ENCODE peak calls at places on chromosome 14, in nine cellular contexts. I is fibroblast of lung; C is Panc1; V is RWPE2; B is psoas muscle; F is effector memory CD4-positive, alpha-beta T cell; M is transverse colon; L is right lobe of liver; Y is left ventricle myocardium inferior. K is an unnamed sample. For H3K4me1, the result is how much of the 10 kb centered on the place peaks cover.

GRCh38 chr14:71739273-71739990 is 192.8 kb upstream of the RGS6 start:
- DNase-seq in M (peak), B (no peak), I (no peak), F (no peak), C (no peak), V (no peak), L (peak), Y (no peak), K (no peak)

GRCh38 chr14:102418169-102418852 is 55.6 kb downstream of the TECPR2 start:
- DNase-seq in V (no peak), Y (no peak), C (no peak), L (no peak), B (no peak), M (no peak), F (no peak), I (no peak), K (no peak)

GRCh38 chr14:60561845-60562746 is 53.1 kb downstream of the SIX6 start:
- DNase-seq in L (no peak), C (peak), V (no peak), B (peak), F (no peak), M (peak), Y (no peak), I (peak), K (no peak)

GRCh38 chr14:54207075-54207474 is 189.7 kb upstream of the CDKN3 start:
- DNase-seq in V (no peak), I (no peak), M (no peak), B (no peak), L (no peak), C (no peak), Y (no peak), F (no peak), K (no peak)

GRCh38 chr14:25090716-25091454 is 40.9 kb upstream of the STXBP6 start:
- DNase-seq in I (no peak), V (no peak), B (no peak), F (no peak), L (no peak), M (peak), Y (no peak), C (no peak), K (no peak)

GRCh38 chr14:41225433-41225832 is 381.2 kb upstream of the LRFN5 start:
- DNase-seq in L (no peak), Y (no peak), B (no peak), C (no peak), V (no peak), F (no peak), M (no peak), I (no peak), K (no peak)

GRCh38 chr14:54572316-54572715 is 5.4 kb downstream of the SAMD4A start:
- DNase-seq in M (no peak), B (no peak), Y (no peak), I (peak), V (no peak), C (no peak), F (no peak), L (no peak), K (no peak)

GRCh38 chr14:76055330-76055729 is 69.8 kb downstream of the IFT43 start:
- DNase-seq in L (no peak), I (no peak), C (no peak), F (no peak), Y (no peak), M (no peak), B (no peak), V (no peak), K (no peak)

GRCh38 chr14:102182190-102182589 is 42.5 kb downstream of the WDR20 start:
- DNase-seq in Y (no peak), L (no peak), V (no peak), C (no peak), I (peak), B (no peak), F (no peak), M (no peak), K (no peak)

GRCh38 chr14:69079188-69079742 is 73.7 kb downstream of the DCAF5 start:
- DNase-seq in F (no peak), Y (no peak), M (no peak), V (no peak), I (peak), B (no peak), L (no peak), C (peak), K (no peak)

GRCh38 chr14:67987596-67987995 is 168.0 kb downstream of the RAD51B start:
- DNase-seq in V (no peak), M (no peak), C (no peak), L (no peak), B (no peak), F (no peak), Y (no peak), I (peak), K (no peak)

GRCh38 chr14:21525995-21526671 is at the start of gene SALL2:
- DNase-seq in V (peak), Y (peak), I (peak), C (no peak), F (peak), M (peak), B (peak), L (peak), K (peak)

GRCh38 chr14:55097894-55098560 is 31.0 kb upstream of the LGALS3 start:
- DNase-seq in M (peak), V (no peak), Y (no peak), F (no peak), C (no peak), I (no peak), L (peak), B (no peak), K (peak)

GRCh38 chr14:96816281-96816680 is 19.1 kb downstream of the VRK1 start:
- DNase-seq in V (no peak), C (no peak), L (no peak), B (no peak), M (no peak), F (no peak), I (no peak), Y (no peak), K (no peak)

GRCh38 chr14:68506645-68507405 is 286.0 kb downstream of the ZFP36L1 start:
- DNase-seq in I (no peak), C (no peak), F (no peak), L (no peak), V (no peak), Y (no peak), B (no peak), M (no peak), K (no peak)

GRCh38 chr14:32306549-32306948 is 22.5 kb upstream of the AKAP6 start:
- DNase-seq in B (no peak), Y (no peak), L (no peak), C (no peak), I (no peak), M (no peak), V (no peak), F (no peak), K (no peak)

GRCh38 chr14:30551460-30551859 is 7.5 kb upstream of the G2E3 start:
- DNase-seq in Y (no peak), F (no peak), V (no peak), B (no peak), M (no peak), I (peak), C (no peak), L (no peak), K (no peak)

GRCh38 chr14:83706555-83706954 is 1823.4 kb upstream of the FLRT2 start:
- DNase-seq in M (no peak), Y (no peak), V (no peak), I (peak), L (no peak), C (no peak), B (no peak), F (no peak), K (no peak)

GRCh38 chr14:95185033-95185432 is 27.7 kb upstream of the DICER1 start:
- DNase-seq in Y (peak), V (no peak), F (no peak), M (no peak), L (peak), I (no peak), B (no peak), C (no peak), K (no peak)

GRCh38 chr14:94062344-94062904 is 18.6 kb downstream of the DDX24 start:
- DNase-seq in B (no peak), L (no peak), Y (no peak), F (no peak), I (no peak), C (no peak), M (no peak), V (peak), K (no peak)

GRCh38 chr14:21534576-21534975 is 8.4 kb upstream of the SALL2 start:
- DNase-seq in F (no peak), L (no peak), V (no peak), C (no peak), I (no peak), B (no peak), M (no peak), Y (no peak), K (no peak)

GRCh38 chr14:28308727-28309126 is 457.9 kb upstream of the FOXG1 start:
- DNase-seq in V (no peak), C (peak), B (no peak), F (no peak), Y (no peak), L (no peak), M (no peak), I (peak), K (no peak)

GRCh38 chr14:73888971-73889370 is 2.3 kb downstream of the ZNF410 start:
- DNase-seq in F (no peak), V (no peak), I (no peak), B (no peak), C (no peak), L (no peak), Y (no peak), M (no peak), K (no peak)

GRCh38 chr14:75051556-75051899 is 261 bp upstream of the MLH3 start:
- DNase-seq in Y (no peak), B (no peak), F (no peak), M (no peak), L (no peak), C (no peak), V (no peak), I (no peak), K (no peak)

GRCh38 chr14:61330511-61330910 is 9.1 kb downstream of the PRKCH start:
- DNase-seq in C (no peak), V (no peak), I (no peak), F (no peak), M (no peak), L (no peak), Y (no peak), B (no peak), K (no peak)

GRCh38 chr14:73249564-73250316 is 12.4 kb downstream of the PAPLN start:
- DNase-seq in B (no peak), C (no peak), M (no peak), Y (no peak), V (peak), I (no peak), L (no peak), F (no peak), K (no peak)

GRCh38 chr14:23861666-23862065 is 91.9 kb upstream of the DHRS4 start:
- DNase-seq in Y (no peak), M (no peak), C (no peak), B (no peak), I (no peak), F (no peak), V (no peak), L (no peak), K (no peak)

GRCh38 chr14:58772814-58773620 is 135.3 kb downstream of the DACT1 start:
- DNase-seq in F (no peak), Y (no peak), M (no peak), V (no peak), I (no peak), C (no peak), L (no peak), B (no peak), K (no peak)

GRCh38 chr14:20578784-20579502 is 8.9 kb downstream of the RNASE11 start:
- DNase-seq in V (no peak), Y (no peak), I (no peak), C (no peak), B (no peak), F (no peak), L (no peak), M (no peak), K (no peak)

GRCh38 chr14:30669594-30669993 is 47.5 kb downstream of the SCFD1 start:
- DNase-seq in Y (no peak), B (no peak), L (no peak), M (no peak), C (no peak), V (no peak), F (no peak), I (no peak), K (no peak)

GRCh38 chr14:95043732-95044462 is 113.4 kb downstream of the DICER1 start:
- DNase-seq in C (no peak), M (no peak), L (no peak), F (no peak), I (no peak), B (no peak), Y (no peak), V (peak), K (no peak)

GRCh38 chr14:96538663-96539317 is 36.6 kb downstream of the PAPOLA start:
- DNase-seq in M (no peak), L (no peak), I (no peak), C (peak), V (no peak), F (no peak), Y (no peak), B (no peak), K (no peak)

GRCh38 chr14:85401396-85401795 is 128.5 kb upstream of the FLRT2 start:
- DNase-seq in V (no peak), C (no peak), M (no peak), Y (no peak), F (no peak), I (no peak), L (no peak), B (no peak), K (no peak)

GRCh38 chr14:100584056-100585031 is 2.9 kb downstream of the BEGAIN start:
- DNase-seq in B (peak), C (no peak), Y (peak), V (peak), I (no peak), M (no peak), F (no peak), L (no peak), K (peak)

GRCh38 chr14:45253754-45254300 is 825 bp upstream of the MIS18BP1 start:
- DNase-seq in M (peak), I (no peak), C (no peak), V (no peak), B (peak), Y (peak), L (peak), F (no peak), K (peak)

GRCh38 chr14:63759454-63759853 is 31.6 kb upstream of the SGPP1 start:
- DNase-seq in C (no peak), Y (no peak), V (no peak), M (no peak), L (no peak), F (peak), B (no peak), I (no peak), K (no peak)

GRCh38 chr14:63308723-63309317 is 9.9 kb downstream of the GPHB5 start:
- DNase-seq in B (no peak), L (no peak), V (no peak), Y (no peak), F (no peak), C (no peak), M (peak), I (peak), K (no peak)

GRCh38 chr14:95490727-95491451 is 25.6 kb downstream of the SYNE3 start:
- DNase-seq in F (no peak), M (peak), Y (peak), B (no peak), C (no peak), V (no peak), I (peak), L (no peak), K (peak)

GRCh38 chr14:59126714-59127436 is 61.6 kb upstream of the DAAM1 start:
- DNase-seq in F (peak), I (peak), L (no peak), M (no peak), Y (no peak), V (no peak), B (no peak), C (peak), K (no peak)

GRCh38 chr14:105701456-105702274 is 175.3 kb downstream of the TMEM121 start:
- DNase-seq in M (no peak), I (no peak), Y (no peak), L (no peak), F (no peak), B (no peak), C (no peak), V (peak), K (no peak)
- H3K27ac ChIP-seq in M (no peak), I (no peak), Y (no peak), L (no peak), F (no peak), B (no peak), C (no peak), V (no peak), K (no peak)

DNA sequence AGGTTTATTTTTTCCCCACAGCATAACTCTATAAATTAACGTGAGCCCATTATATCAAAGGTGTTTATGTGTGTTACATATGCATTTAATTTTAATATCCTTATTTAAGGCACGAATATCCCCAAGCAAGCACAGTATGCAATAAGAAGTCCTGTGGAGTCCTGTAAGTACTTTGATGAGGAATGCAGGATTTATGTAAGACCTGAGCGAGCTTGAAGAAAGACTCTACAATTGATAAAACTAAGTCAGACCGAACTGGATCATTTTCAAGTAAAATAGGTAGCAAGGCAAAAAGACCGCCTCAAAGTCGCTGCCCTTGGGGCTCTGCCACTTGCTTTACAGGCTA is 755 bp downstream of the SLC25A21 start:
- DNase-seq in C (no peak), F (no peak), M (no peak), I (no peak), L (no peak), Y (no peak), B (no peak), V (no peak), K (no peak)
- H3K4me3 ChIP-seq in C (peak), F (no peak), M (peak), I (peak), L (peak), Y (peak), B (peak), V (peak), K (peak)

GRCh38 chr14:56216631-56217379 is 98.6 kb downstream of the PELI2 start:
- DNase-seq in L (peak), Y (peak), F (no peak), C (no peak), M (peak), B (peak), I (peak), V (no peak), K (no peak)
- H3K4me1 ChIP-seq in L (under half), Y (half or more), F (under half), C (under half), M (half or more), B (under half), I (under half), V (under half), K (under half)

GRCh38 chr14:99564903-99565259 is 39.1 kb downstream of the CCDC85C start:
- DNase-seq in L (no peak), C (no peak), I (no peak), Y (no peak), M (no peak), B (no peak), F (no peak), V (no peak), K (no peak)

GRCh38 chr14:99563749-99564129 is 40.3 kb downstream of the CCDC85C start:
- DNase-seq in C (no peak), L (no peak), F (no peak), Y (no peak), I (no peak), V (no peak), B (no peak), M (no peak), K (no peak)

GRCh38 chr14:99565383-99565782 is 38.6 kb downstream of the CCDC85C start:
- DNase-seq in B (no peak), I (no peak), M (no peak), Y (no peak), V (no peak), L (peak), F (no peak), C (no peak), K (no peak)

GRCh38 chr14:99562848-99563748 is 40.9 kb downstream of the CCDC85C start:
- DNase-seq in B (peak), C (no peak), Y (peak), F (no peak), L (peak), V (peak), M (peak), I (peak), K (peak)

GRCh38 chr14:99564256-99564902 is 39.6 kb downstream of the CCDC85C start:
- DNase-seq in B (no peak), M (no peak), Y (peak), V (no peak), I (peak), L (peak), F (no peak), C (no peak), K (no peak)
- H3K27ac ChIP-seq in B (peak), M (peak), Y (peak), V (peak), I (no peak), L (peak), F (no peak), C (peak), K (no peak)

DNA sequence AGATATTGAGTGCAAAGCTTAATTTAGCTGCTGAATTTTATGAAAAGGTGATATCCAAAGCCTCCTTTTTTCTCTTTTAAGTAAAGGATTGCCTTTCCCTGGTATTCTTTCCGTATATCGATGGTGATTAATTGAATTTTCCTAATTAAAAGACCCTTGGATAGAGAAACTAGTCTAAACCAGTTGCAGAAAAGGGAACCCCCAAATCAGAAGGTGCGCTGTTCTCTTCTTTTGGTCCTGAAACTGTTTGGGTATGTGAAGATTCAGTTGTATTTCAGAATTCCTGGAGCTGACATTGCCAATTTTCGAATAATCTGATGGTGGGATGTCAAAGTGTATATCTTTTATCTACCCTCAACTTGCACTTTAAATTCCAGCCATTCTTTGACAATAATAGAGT is 1.9 kb downstream of the GPHN start:
- DNase-seq in V (no peak), L (no peak), B (no peak), F (no peak), I (peak), M (no peak), Y (no peak), C (no peak), K (no peak)
- H3K4me3 ChIP-seq in V (peak), L (peak), B (peak), F (no peak), I (peak), M (peak), Y (peak), C (peak), K (peak)

GRCh38 chr14:103715052-103716000 is at the start of the genes XRCC3 and ZFYVE21:
- DNase-seq in Y (peak), F (peak), M (peak), C (peak), L (peak), V (peak), I (peak), B (peak), K (peak)

GRCh38 chr14:103711516-103712431 is 3.5 kb downstream of the XRCC3 start:
- DNase-seq in L (no peak), Y (peak), B (peak), F (no peak), V (peak), I (no peak), M (peak), C (no peak), K (peak)

GRCh38 chr14:103714063-103714724 is 1.1 kb downstream of the XRCC3 start:
- DNase-seq in M (no peak), V (no peak), I (no peak), Y (no peak), L (no peak), C (no peak), B (no peak), F (no peak), K (no peak)

GRCh38 chr14:103712633-103713247 is 2.5 kb downstream of the XRCC3 start:
- DNase-seq in C (no peak), M (no peak), V (no peak), Y (peak), L (no peak), B (no peak), I (no peak), F (no peak), K (no peak)

DNA sequence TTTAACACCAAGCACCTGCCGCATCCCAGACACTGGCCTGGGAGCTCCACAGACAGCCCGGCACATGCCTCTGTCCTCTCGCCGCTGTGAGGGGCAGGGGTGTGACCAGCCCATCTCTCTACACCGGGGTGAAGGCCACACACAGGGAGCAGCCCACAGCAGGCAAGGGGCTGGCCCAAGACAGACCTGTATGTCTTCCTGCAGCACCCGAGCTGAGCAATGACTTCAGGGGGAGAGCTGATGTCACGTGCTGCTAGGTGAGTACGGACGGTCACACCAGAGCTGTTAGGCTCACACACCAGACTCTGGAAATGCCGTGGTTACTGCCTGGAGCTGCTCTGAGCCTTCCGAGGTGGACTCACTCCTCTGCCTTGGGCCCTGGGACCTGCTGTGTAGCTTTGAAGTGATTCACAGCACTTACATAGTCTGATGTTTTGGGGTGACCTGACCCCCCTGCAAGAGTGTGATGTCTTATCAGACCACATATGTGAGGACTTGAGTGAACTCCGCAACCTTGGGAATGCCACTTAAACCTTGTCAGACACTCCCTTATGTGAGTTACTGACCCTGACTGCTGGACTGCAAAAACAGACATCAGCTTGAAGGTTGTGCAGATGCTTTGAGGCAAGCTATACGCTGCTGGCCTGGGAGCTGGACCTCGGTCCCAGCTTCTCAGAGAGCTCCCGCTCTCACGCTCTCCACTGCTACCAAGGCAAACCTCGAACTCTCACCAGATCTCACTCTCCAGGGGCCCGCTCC is 1.8 kb downstream of the XRCC3 start:
- DNase-seq in Y (no peak), L (no peak), V (no peak), F (no peak), B (no peak), M (no peak), I (no peak), C (no peak), K (no peak)
- H3K4me1 ChIP-seq in Y (half or more), L (under half), V (under half), F (under half), B (under half), M (half or more), I (under half), C (under half), K (under half)